ENCODE peak calls at places on chromosomes 2 and 18, in seven cellular contexts. H, X, T, E, K, B and U are unnamed samples. For H3K4me1 and H3K9me3, the result is how much of the 10 kb centered on the place peaks cover.

GRCh38 chr18:6203791-6204190 is 210.9 kb downstream of the L3MBTL4 start:
- DNase-seq in H (peak), B (no peak), E (peak), X (no peak), K (no peak), T (no peak), U (no peak)

GRCh38 chr2:239098288-239098970 is 250.5 kb downstream of the TWIST2 start:
- DNase-seq in X (no peak), T (no peak), B (no peak), K (no peak), E (no peak), H (peak), U (no peak)

GRCh38 chr18:36493349-36494281 is 196.1 kb downstream of the FHOD3 start:
- DNase-seq in H (no peak), E (no peak), K (peak), X (no peak), B (peak), T (no peak), U (no peak)

GRCh38 chr2:182377467-182377866 is 49.4 kb downstream of the PDE1A start:
- DNase-seq in T (no peak), X (no peak), K (no peak), H (no peak), B (no peak), E (no peak), U (no peak)

GRCh38 chr2:234919711-234920110 is 32.1 kb upstream of the SH3BP4 start:
- DNase-seq in H (no peak), B (peak), K (no peak), T (no peak), E (no peak), X (no peak), U (no peak)

GRCh38 chr2:30472326-30472725 is 25.3 kb downstream of the LCLAT1 start:
- DNase-seq in H (no peak), B (no peak), T (no peak), K (no peak), E (no peak), X (no peak), U (no peak)

GRCh38 chr2:60794271-60794863 is 38.3 kb downstream of the PAPOLG start:
- DNase-seq in X (peak), T (peak), H (no peak), B (no peak), K (peak), E (no peak), U (no peak)

GRCh38 chr18:9096013-9096383 is 6.5 kb upstream of the NDUFV2 start:
- DNase-seq in E (no peak), K (no peak), H (no peak), B (no peak), T (no peak), X (no peak), U (no peak)

GRCh38 chr2:239723486-239724193 is 301.5 kb downstream of the NDUFA10 start:
- DNase-seq in T (no peak), X (no peak), E (peak), B (no peak), H (no peak), K (no peak), U (peak)

GRCh38 chr2:211867845-211868361 is 670.7 kb downstream of the ERBB4 start:
- DNase-seq in B (no peak), H (no peak), K (no peak), E (no peak), X (peak), T (no peak), U (no peak)

GRCh38 chr2:153299809-153300208 is 178.8 kb downstream of the RPRM start:
- DNase-seq in X (peak), B (no peak), T (no peak), H (no peak), E (no peak), K (no peak), U (no peak)

GRCh38 chr18:76819411-76820136 is 2.8 kb upstream of the ZNF236 start:
- DNase-seq in H (no peak), T (no peak), X (no peak), E (no peak), K (no peak), B (no peak), U (no peak)

GRCh38 chr2:127770973-127771735 is 39.8 kb downstream of the WDR33 start:
- DNase-seq in H (no peak), K (peak), X (no peak), B (peak), T (peak), E (no peak), U (no peak)

GRCh38 chr18:12010187-12010802 is 29.0 kb downstream of the IMPA2 start:
- DNase-seq in E (peak), X (no peak), T (no peak), H (peak), K (no peak), B (no peak), U (no peak)
- H3K4me1 ChIP-seq in E (half or more), X (under half), T (under half), H (under half), K (under half), B (under half), U (under half)

GRCh38 chr18:34222025-34222395 is 2.7 kb downstream of the NOL4 start:
- DNase-seq in T (no peak), E (no peak), H (no peak), X (peak), K (no peak), B (peak), U (peak)
- H3K4me3 ChIP-seq in T (peak), E (peak), H (peak), X (peak), K (no peak), B (peak), U (no peak)

GRCh38 chr2:12592296-12592695 is 124.4 kb upstream of the TRIB2 start:
- DNase-seq in K (no peak), X (no peak), H (no peak), T (no peak), E (no peak), B (no peak), U (no peak)

GRCh38 chr2:12596771-12597170 is 120.0 kb upstream of the TRIB2 start:
- DNase-seq in B (no peak), H (no peak), E (no peak), K (no peak), T (no peak), X (no peak), U (no peak)

GRCh38 chr2:12597555-12597954 is 119.2 kb upstream of the TRIB2 start:
- DNase-seq in E (no peak), X (no peak), T (no peak), B (no peak), K (no peak), H (no peak), U (no peak)

GRCh38 chr2:12589802-12590320 is 126.9 kb upstream of the TRIB2 start:
- DNase-seq in E (no peak), H (no peak), K (no peak), X (no peak), B (no peak), T (no peak), U (no peak)

DNA sequence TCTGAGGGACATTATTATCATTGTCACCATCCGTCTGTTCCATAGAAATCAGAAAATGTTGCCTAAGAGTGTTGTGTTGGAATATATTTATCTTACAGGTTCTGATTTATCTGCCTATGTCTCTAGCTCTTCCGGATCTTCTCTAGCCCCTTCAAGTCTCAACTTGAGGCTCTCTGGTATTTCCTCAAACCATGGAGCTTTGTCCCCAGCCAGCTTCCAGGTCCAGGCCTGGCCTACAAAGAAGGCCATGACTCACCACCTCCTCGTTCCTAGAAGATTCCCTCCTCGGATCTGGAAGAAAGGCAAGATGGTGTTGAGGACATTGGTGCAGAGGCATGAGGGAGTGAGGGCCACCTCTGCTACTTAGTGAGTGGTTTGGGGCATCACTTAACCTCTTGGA is 122.1 kb upstream of the TRIB2 start:
- DNase-seq in H (no peak), K (no peak), X (no peak), B (no peak), T (no peak), E (no peak), U (no peak)
- H3K9me3 ChIP-seq in H (under half), K (under half), X (under half), B (under half), T (under half), E (under half), U (under half)

DNA sequence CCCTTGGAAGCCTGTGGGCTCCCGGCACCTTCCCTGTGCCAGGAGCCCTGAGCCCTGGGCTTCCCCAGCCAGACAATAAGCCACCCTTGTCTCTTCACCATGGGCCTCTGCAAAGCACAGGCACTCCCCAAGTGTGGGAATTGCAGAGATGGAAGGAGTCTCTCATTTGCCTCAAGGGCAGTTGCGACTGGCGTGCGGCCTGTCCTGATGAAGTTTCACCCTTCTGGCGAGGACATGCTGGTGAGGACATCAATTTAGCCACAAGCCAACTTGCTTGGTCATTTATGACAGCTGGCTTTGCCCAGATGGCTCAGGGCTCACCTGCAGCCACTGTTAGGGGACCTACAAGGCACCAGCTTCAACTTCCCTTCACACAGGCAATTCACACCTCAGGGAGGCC is 180.2 kb downstream of the ANAPC1 start:
- DNase-seq in K (no peak), T (no peak), X (no peak), B (no peak), H (peak), E (no peak), U (no peak)
- H3K4me1 ChIP-seq in K (half or more), T (half or more), X (under half), B (under half), H (under half), E (under half), U (under half)

GRCh38 chr2:44942304-44943030 is 965 bp downstream of the SIX3 start:
- DNase-seq in K (no peak), H (no peak), B (no peak), T (no peak), E (no peak), X (no peak), U (no peak)
- H3K4me3 ChIP-seq in K (no peak), H (peak), B (no peak), T (no peak), E (peak), X (peak), U (no peak)

GRCh38 chr2:170817999-170818293 is 1.3 kb downstream of the GAD1 start:
- DNase-seq in K (no peak), H (no peak), B (no peak), T (no peak), E (no peak), X (no peak), U (peak)
- H3K9me3 ChIP-seq in K (under half), H (under half), B (under half), T (under half), E (under half), X (under half), U (under half)

GRCh38 chr2:130346041-130346740 is 3.5 kb downstream of the IMP4 start:
- DNase-seq in H (no peak), B (no peak), K (no peak), T (no peak), X (no peak), E (no peak), U (no peak)
- H3K4me1 ChIP-seq in H (under half), B (under half), K (under half), T (under half), X (under half), E (under half), U (under half)

DNA sequence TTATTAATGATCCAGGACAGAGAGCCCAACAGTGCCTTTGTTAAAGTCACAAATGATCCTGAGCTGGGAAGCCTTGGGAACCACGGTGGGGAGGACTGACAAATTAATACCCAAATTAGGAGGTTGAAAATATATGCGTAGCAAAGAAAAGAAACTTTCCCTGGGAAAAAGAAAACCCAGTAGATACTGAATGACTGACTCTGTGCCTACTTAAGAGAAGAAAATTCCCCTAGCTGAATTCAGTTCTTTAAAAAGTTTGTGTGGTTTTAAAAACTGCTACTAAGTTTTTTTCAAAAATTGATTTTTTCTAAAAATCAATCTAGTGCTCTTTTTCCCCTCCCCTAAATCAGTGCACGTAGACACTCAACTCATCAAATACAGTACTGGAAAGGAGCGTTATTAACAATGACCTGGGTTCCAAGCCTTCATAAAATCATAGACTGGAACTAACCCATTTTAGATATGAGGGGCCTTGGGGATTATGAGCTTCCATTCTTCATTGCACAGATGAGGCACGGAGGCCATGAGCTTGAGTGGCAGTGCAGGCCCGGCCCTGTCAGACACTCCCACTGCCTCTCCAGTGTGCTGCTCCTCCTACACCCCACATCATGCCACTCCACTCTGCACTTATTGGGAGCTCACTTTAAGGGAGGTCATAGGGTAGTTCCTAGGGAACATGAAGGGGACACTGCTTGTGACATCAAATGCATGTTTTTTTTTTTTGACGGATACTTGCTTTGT is 77.7 kb downstream of the TSN start:
- DNase-seq in K (no peak), T (no peak), X (no peak), H (no peak), B (no peak), E (no peak), U (no peak)
- H3K4me3 ChIP-seq in K (no peak), T (no peak), X (no peak), H (no peak), B (no peak), E (no peak), U (no peak)